ENCODE peak calls at places on chromosomes 12 and 14, in nine cellular contexts. J, F, M, U, E, L, A, G and V are unnamed samples.

GRCh38 chr12:48351022-48351708 is 446 bp upstream of the ZNF641 start:
- DNase-seq in U (no peak), E (peak), J (no peak), F (peak), G (no peak), L (peak), M (peak), A (peak), V (no peak)

GRCh38 chr12:71691504-71692129 is 5.7 kb downstream of the TMEM19 start:
- DNase-seq in A (no peak), G (no peak), L (no peak), E (no peak), J (no peak), U (no peak), F (no peak), M (no peak), V (no peak)

GRCh38 chr12:6507102-6507998 is 13.4 kb downstream of the NCAPD2 start:
- DNase-seq in E (peak), U (no peak), G (no peak), M (no peak), L (no peak), J (no peak), F (peak), A (peak), V (no peak)

GRCh38 chr12:108592033-108592909 is 5.6 kb downstream of the TMEM119 start:
- DNase-seq in G (no peak), L (no peak), U (no peak), A (no peak), F (no peak), M (no peak), E (no peak), J (no peak), V (no peak)

GRCh38 chr12:15625075-15625474 is 164.1 kb downstream of the EPS8 start:
- DNase-seq in A (no peak), M (no peak), U (no peak), E (no peak), G (no peak), F (no peak), J (no peak), L (no peak), V (no peak)

GRCh38 chr12:124915249-124916236 is 1.1 kb upstream of the UBC start:
- DNase-seq in E (no peak), J (no peak), U (no peak), A (no peak), M (no peak), G (no peak), F (no peak), L (peak), V (no peak)

GRCh38 chr14:48274826-48275225 is 599.4 kb upstream of the MDGA2 start:
- DNase-seq in J (no peak), G (no peak), L (no peak), F (no peak), A (no peak), U (no peak), E (no peak), M (no peak), V (no peak)

GRCh38 chr14:68653108-68653507 is 139.8 kb downstream of the ZFP36L1 start:
- DNase-seq in G (no peak), L (no peak), U (no peak), E (no peak), J (no peak), M (no peak), A (no peak), F (no peak), V (no peak)

GRCh38 chr12:101066489-101066888 is 143.5 kb downstream of the SLC5A8 start:
- DNase-seq in A (no peak), G (no peak), E (no peak), L (no peak), F (peak), U (no peak), M (no peak), J (no peak), V (no peak)

GRCh38 chr14:101619484-101619883 is 58.2 kb downstream of the DIO3 start:
- DNase-seq in A (no peak), G (no peak), F (no peak), M (no peak), U (no peak), J (no peak), E (no peak), L (no peak), V (no peak)